ENCODE peak calls at places on chromosomes 3 and 15, in eight cellular contexts. One of them, this sample, is unnamed.
A peak's percentile ranks its signal among the peaks of the same experiment; 100 is the strongest.

GRCh38 chr15:73959012-73959581 is 32.8 kb downstream of the LOXL1 start:
- DNase-seq in Peyer's patch: no peak
- DNase-seq in tibial nerve: no peak
- DNase-seq in IMR-90: no peak
- DNase-seq in NB4: peak; percentile 62
- DNase-seq in uterus: no peak
- DNase-seq in GM12878: no peak
- DNase-seq in transverse colon: no peak
- DNase-seq in this sample: no peak

GRCh38 chr15:58558777-58559176 is 127.0 kb downstream of the LIPC start:
- DNase-seq in Peyer's patch: no peak
- DNase-seq in tibial nerve: no peak
- DNase-seq in IMR-90: no peak
- DNase-seq in NB4: no peak
- DNase-seq in uterus: no peak
- DNase-seq in GM12878: no peak
- DNase-seq in transverse colon: no peak
- DNase-seq in this sample: no peak

GRCh38 chr3:12175137-12175593 is 16.5 kb upstream of the TIMP4 start:
- DNase-seq in Peyer's patch: no peak
- DNase-seq in tibial nerve: no peak
- DNase-seq in IMR-90: peak; percentile 42
- DNase-seq in NB4: no peak
- DNase-seq in uterus: no peak
- DNase-seq in GM12878: no peak
- DNase-seq in transverse colon: no peak
- DNase-seq in this sample: no peak

GRCh38 chr15:87858651-87859050 is 397.9 kb downstream of the NTRK3 start:
- DNase-seq in Peyer's patch: no peak
- DNase-seq in tibial nerve: no peak
- DNase-seq in IMR-90: no peak
- DNase-seq in NB4: no peak
- DNase-seq in uterus: no peak
- DNase-seq in GM12878: no peak
- DNase-seq in transverse colon: no peak
- DNase-seq in this sample: no peak

GRCh38 chr3:152835311-152836102 is 576 bp downstream of the P2RY1 start:
- DNase-seq in Peyer's patch: peak; percentile 65
- DNase-seq in tibial nerve: peak; percentile 32
- DNase-seq in IMR-90: peak; percentile 4
- DNase-seq in NB4: peak; percentile 64
- DNase-seq in uterus: peak; percentile 56
- DNase-seq in GM12878: no peak
- DNase-seq in transverse colon: peak; percentile 61
- DNase-seq in this sample: peak; percentile 67

GRCh38 chr3:155737844-155738460 is 6.9 kb downstream of the PLCH1 start:
- DNase-seq in Peyer's patch: peak; percentile 79
- DNase-seq in tibial nerve: no peak
- DNase-seq in IMR-90: no peak
- DNase-seq in NB4: peak; percentile 63
- DNase-seq in uterus: no peak
- DNase-seq in GM12878: peak; percentile 48
- DNase-seq in transverse colon: peak; percentile 76
- DNase-seq in this sample: no peak

GRCh38 chr15:51089699-51090098 is 5.0 kb downstream of the TNFAIP8L3 start:
- DNase-seq in Peyer's patch: no peak
- DNase-seq in tibial nerve: no peak
- DNase-seq in IMR-90: peak; percentile 22
- DNase-seq in NB4: no peak
- DNase-seq in uterus: no peak
- DNase-seq in GM12878: no peak
- DNase-seq in transverse colon: no peak
- DNase-seq in this sample: no peak

GRCh38 chr3:140629351-140630137 is 48.3 kb upstream of the TRIM42 start:
- DNase-seq in Peyer's patch: no peak
- DNase-seq in tibial nerve: no peak
- DNase-seq in IMR-90: peak; percentile 35
- DNase-seq in NB4: no peak
- DNase-seq in uterus: no peak
- DNase-seq in GM12878: no peak
- DNase-seq in transverse colon: no peak
- DNase-seq in this sample: no peak

GRCh38 chr3:10304905-10305304 is 12.2 kb upstream of the GHRL start:
- DNase-seq in Peyer's patch: no peak
- DNase-seq in tibial nerve: no peak
- DNase-seq in IMR-90: no peak
- DNase-seq in NB4: no peak
- DNase-seq in uterus: no peak
- DNase-seq in GM12878: no peak
- DNase-seq in transverse colon: no peak
- DNase-seq in this sample: no peak

GRCh38 chr3:10303105-10303504 is 10.4 kb upstream of the GHRL start:
- DNase-seq in Peyer's patch: no peak
- DNase-seq in tibial nerve: no peak
- DNase-seq in IMR-90: no peak
- DNase-seq in NB4: no peak
- DNase-seq in uterus: no peak
- DNase-seq in GM12878: no peak
- DNase-seq in transverse colon: no peak
- DNase-seq in this sample: no peak

GRCh38 chr3:10306156-10306555 is 13.4 kb upstream of the GHRL start:
- DNase-seq in Peyer's patch: no peak
- DNase-seq in tibial nerve: no peak
- DNase-seq in IMR-90: no peak
- DNase-seq in NB4: no peak
- DNase-seq in uterus: no peak
- DNase-seq in GM12878: no peak
- DNase-seq in transverse colon: no peak
- DNase-seq in this sample: no peak

GRCh38 chr3:10305331-10305902 is 12.7 kb upstream of the GHRL start:
- DNase-seq in Peyer's patch: no peak
- DNase-seq in tibial nerve: no peak
- DNase-seq in IMR-90: no peak
- DNase-seq in NB4: no peak
- DNase-seq in uterus: no peak
- DNase-seq in GM12878: no peak
- DNase-seq in transverse colon: no peak
- DNase-seq in this sample: no peak

DNA sequence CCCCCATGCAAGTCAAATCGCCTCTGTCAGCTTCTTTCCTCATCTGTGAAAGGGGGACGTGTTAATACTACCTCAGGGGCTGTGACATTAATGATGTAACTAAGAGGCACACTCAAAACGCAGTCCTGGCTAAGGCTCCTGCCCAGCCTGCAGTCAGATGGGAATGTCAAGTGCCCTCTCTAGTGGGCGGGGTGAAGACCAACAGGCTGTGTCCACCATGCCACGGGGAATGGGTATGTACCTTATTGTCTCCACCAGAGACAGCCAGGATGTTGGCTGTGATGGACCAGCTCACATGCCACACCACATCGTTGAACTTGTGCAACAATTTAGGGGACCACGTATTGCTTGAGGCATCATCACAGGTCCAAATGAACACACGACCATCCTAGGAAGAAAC is 11.0 kb upstream of the GHRL start:
- DNase-seq in Peyer's patch: no peak
- DNase-seq in tibial nerve: no peak
- DNase-seq in IMR-90: no peak
- DNase-seq in NB4: no peak
- DNase-seq in uterus: no peak
- DNase-seq in GM12878: no peak
- DNase-seq in transverse colon: no peak
- DNase-seq in this sample: no peak
- TF ChIP-seq POLR2A in Peyer's patch: no peak
- TF ChIP-seq POLR2A in tibial nerve: no peak
- TF ChIP-seq POLR2A in IMR-90: no peak
- TF ChIP-seq POLR2A in NB4: no peak
- TF ChIP-seq POLR2A in uterus: no peak
- TF ChIP-seq POLR2A in GM12878: peak; percentile 31
- TF ChIP-seq POLR2A in transverse colon: no peak
- TF ChIP-seq POLR2A in this sample: no peak

DNA sequence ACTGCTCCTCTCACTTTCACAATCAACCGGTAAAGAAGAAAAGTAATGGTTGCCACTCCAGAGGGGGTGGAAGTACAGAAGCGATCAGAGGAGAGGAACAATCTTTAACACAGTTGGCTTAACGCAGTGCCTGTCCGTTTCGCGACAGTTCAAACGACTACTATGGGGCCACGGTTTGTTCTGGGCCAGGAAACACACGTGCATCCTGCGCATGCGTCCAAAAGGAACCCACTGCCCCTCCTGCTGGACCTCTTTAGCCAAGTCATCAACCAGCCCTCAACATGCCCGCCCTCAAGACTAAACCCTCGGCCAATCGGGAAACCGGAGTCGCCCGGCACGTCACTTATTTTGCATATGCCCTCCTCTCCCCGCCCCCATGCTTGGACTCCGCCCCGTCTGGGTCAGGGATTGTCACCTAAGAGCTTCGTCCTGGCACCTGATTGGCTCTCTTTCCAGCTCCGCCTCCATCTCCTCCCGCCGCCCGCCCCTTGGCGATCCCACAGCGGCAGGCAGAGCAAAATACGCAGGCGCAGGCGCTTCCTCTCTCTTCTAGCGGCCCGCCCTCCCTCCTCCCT is 345 bp upstream of the CDV3 start:
- DNase-seq in Peyer's patch: peak; percentile 100
- DNase-seq in tibial nerve: peak; percentile 100
- DNase-seq in IMR-90: peak; percentile 100
- DNase-seq in NB4: peak; percentile 100
- DNase-seq in uterus: peak; percentile 100
- DNase-seq in GM12878: peak; percentile 99
- DNase-seq in transverse colon: peak; percentile 100
- DNase-seq in this sample: peak; percentile 100
- TF ChIP-seq POLR2A in Peyer's patch: peak; percentile 60
- TF ChIP-seq POLR2A in tibial nerve: peak; percentile 72
- TF ChIP-seq POLR2A in IMR-90: no peak
- TF ChIP-seq POLR2A in NB4: peak; percentile 75
- TF ChIP-seq POLR2A in uterus: peak; percentile 36
- TF ChIP-seq POLR2A in GM12878: no peak
- TF ChIP-seq POLR2A in transverse colon: peak; percentile 17
- TF ChIP-seq POLR2A in this sample: peak; percentile 66

DNA sequence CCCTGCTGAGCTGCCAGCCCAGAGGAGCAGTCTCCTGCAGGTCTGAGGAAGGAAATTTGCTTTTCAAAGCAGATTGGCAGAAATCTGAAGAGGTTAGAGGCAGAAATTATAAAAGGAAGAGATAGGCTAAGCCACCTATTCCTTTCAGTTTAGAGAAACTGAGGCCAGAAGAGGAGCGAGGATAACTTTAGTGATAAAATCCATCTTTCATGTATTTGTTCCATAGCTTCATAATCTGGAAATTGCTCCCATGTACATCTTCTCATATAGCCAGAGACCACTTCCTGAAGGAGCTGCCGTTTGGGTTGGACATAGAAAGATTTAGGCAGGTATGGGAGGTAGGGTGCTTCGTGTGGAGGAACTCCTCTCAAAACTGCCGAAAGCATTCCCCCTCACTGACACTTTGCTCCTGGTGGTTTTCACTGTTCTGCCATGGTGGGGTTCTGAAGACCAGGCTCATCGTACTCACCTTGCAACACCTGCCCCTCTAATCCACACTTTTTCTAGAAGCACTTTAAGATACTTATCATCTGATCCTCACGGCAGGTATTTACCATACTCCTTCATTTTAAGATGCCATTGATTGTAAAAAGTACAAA is 670 bp upstream of the ACAP2 start:
- DNase-seq in Peyer's patch: no peak
- DNase-seq in tibial nerve: no peak
- DNase-seq in IMR-90: no peak
- DNase-seq in NB4: no peak
- DNase-seq in uterus: peak; percentile 17
- DNase-seq in GM12878: no peak
- DNase-seq in transverse colon: no peak
- DNase-seq in this sample: no peak
- TF ChIP-seq POLR2A in Peyer's patch: no peak
- TF ChIP-seq POLR2A in tibial nerve: no peak
- TF ChIP-seq POLR2A in IMR-90: no peak
- TF ChIP-seq POLR2A in NB4: no peak
- TF ChIP-seq POLR2A in uterus: no peak
- TF ChIP-seq POLR2A in GM12878: no peak
- TF ChIP-seq POLR2A in transverse colon: no peak
- TF ChIP-seq POLR2A in this sample: no peak

GRCh38 chr15:65829150-65829764 is 37.2 kb upstream of the DENND4A start:
- DNase-seq in Peyer's patch: peak; percentile 49
- DNase-seq in tibial nerve: no peak
- DNase-seq in IMR-90: peak; percentile 22
- DNase-seq in NB4: peak; percentile 51
- DNase-seq in uterus: no peak
- DNase-seq in GM12878: no peak
- DNase-seq in transverse colon: no peak
- DNase-seq in this sample: no peak

GRCh38 chr15:65833501-65834220 is 35.6 kb upstream of the RAB11A start:
- DNase-seq in Peyer's patch: peak; percentile 48
- DNase-seq in tibial nerve: no peak
- DNase-seq in IMR-90: no peak
- DNase-seq in NB4: no peak
- DNase-seq in uterus: no peak
- DNase-seq in GM12878: no peak
- DNase-seq in transverse colon: peak; percentile 28
- DNase-seq in this sample: no peak

GRCh38 chr15:65834603-65835282 is 34.5 kb upstream of the RAB11A start:
- DNase-seq in Peyer's patch: peak; percentile 34
- DNase-seq in tibial nerve: no peak
- DNase-seq in IMR-90: no peak
- DNase-seq in NB4: no peak
- DNase-seq in uterus: no peak
- DNase-seq in GM12878: no peak
- DNase-seq in transverse colon: no peak
- DNase-seq in this sample: no peak

GRCh38 chr15:65835452-65835851 is 33.8 kb upstream of the RAB11A start:
- DNase-seq in Peyer's patch: peak; percentile 2
- DNase-seq in tibial nerve: no peak
- DNase-seq in IMR-90: no peak
- DNase-seq in NB4: no peak
- DNase-seq in uterus: no peak
- DNase-seq in GM12878: no peak
- DNase-seq in transverse colon: no peak
- DNase-seq in this sample: no peak

DNA sequence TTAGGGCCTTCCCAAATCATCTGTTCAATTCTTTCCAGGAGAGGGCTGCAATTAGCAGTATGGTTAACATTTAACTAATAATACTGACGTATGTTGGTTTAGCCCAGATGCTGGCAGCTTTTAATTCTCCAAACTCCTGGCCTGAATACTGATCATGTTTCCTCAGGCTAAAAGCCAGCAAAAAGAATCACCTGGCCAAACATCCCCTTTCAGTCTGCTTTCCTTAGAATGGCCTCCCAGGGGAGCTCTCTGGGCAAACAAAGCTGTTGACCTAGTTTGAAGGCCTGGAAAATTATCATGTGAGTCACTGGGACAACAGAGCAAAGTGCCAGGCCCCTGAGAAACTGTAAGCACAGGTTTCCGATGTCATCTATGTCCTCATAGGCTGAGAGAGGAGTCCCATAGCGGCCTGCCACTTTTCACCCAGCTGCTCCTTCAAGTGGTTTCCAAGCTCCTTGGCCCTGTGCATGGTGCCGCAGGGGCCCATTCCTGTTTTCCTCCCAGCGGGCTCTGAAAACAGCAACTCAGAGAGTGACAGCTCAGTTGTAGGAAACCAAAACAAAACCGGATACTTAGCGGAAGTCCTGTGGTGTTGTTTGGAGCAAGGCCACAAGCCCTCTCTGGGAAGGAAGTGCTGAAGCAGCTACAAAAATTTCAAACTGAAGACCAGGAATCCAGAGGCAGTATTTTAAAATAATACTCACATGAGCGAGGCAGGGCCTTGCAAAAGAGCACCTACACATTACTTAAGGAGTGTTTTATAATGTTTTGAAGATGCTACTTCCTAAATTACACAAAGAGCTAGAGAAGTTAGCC is 36.5 kb upstream of the RAB11A start:
- DNase-seq in Peyer's patch: peak; percentile 89
- DNase-seq in tibial nerve: peak; percentile 85
- DNase-seq in IMR-90: peak; percentile 90
- DNase-seq in NB4: peak; percentile 37
- DNase-seq in uterus: peak; percentile 92
- DNase-seq in GM12878: no peak
- DNase-seq in transverse colon: peak; percentile 82
- DNase-seq in this sample: peak; percentile 92
- TF ChIP-seq POLR2A in Peyer's patch: no peak
- TF ChIP-seq POLR2A in tibial nerve: no peak
- TF ChIP-seq POLR2A in IMR-90: no peak
- TF ChIP-seq POLR2A in NB4: no peak
- TF ChIP-seq POLR2A in uterus: peak; percentile 18
- TF ChIP-seq POLR2A in GM12878: peak; percentile 36
- TF ChIP-seq POLR2A in transverse colon: no peak
- TF ChIP-seq POLR2A in this sample: no peak

This sample was measured in suprapubic skin.